ENCODE peak calls at places on chromosomes 13 and 19, in five cellular contexts. C, W, P, O and Q are unnamed samples.

GRCh38 chr13:106089251-106089940 is 446.1 kb downstream of the EFNB2 start:
- DNase-seq in O (no peak), C (no peak), W (no peak), P (no peak), Q (no peak)

GRCh38 chr13:29162638-29163037 is 342.5 kb downstream of the MTUS2 start:
- DNase-seq in P (no peak), O (no peak), C (no peak), W (no peak), Q (no peak)

GRCh38 chr13:38872693-38873092 is 117.9 kb downstream of the STOML3 start:
- DNase-seq in P (no peak), C (no peak), W (peak; percentile 2), O (no peak), Q (peak; percentile 34)

GRCh38 chr13:46860734-46861133 is 36.1 kb downstream of the HTR2A start:
- DNase-seq in C (no peak), O (no peak), P (no peak), W (no peak), Q (no peak)

GRCh38 chr19:50957587-50957986 is 4.7 kb upstream of the KLK5 start:
- DNase-seq in O (no peak), P (no peak), C (no peak), W (no peak), Q (no peak)

GRCh38 chr13:33659894-33660293 is 158.1 kb upstream of the RFC3 start:
- DNase-seq in P (no peak), W (no peak), O (no peak), C (no peak), Q (no peak)

GRCh38 chr13:63435668-63436275 is 2020.1 kb upstream of the PCDH20 start:
- DNase-seq in O (no peak), P (no peak), W (no peak), C (no peak), Q (peak; percentile 9)

GRCh38 chr19:37007587-37008220 is 70.5 kb upstream of the ZNF420 start:
- DNase-seq in C (peak; percentile 88), W (no peak), O (no peak), P (peak; percentile 93), Q (peak; percentile 10)

GRCh38 chr13:109256866-109257760 is 529.3 kb downstream of the IRS2 start:
- DNase-seq in O (no peak), W (no peak), P (no peak), C (no peak), Q (no peak)

GRCh38 chr13:43153436-43154082 is 130.2 kb downstream of the DNAJC15 start:
- DNase-seq in P (no peak), W (no peak), O (no peak), C (no peak), Q (no peak)

GRCh38 chr19:16541526-16542044 is 652 bp downstream of the CHERP start:
- DNase-seq in O (no peak), P (peak; percentile 40), W (no peak), C (no peak), Q (no peak)

GRCh38 chr19:30622276-30622675 is 250.1 kb downstream of the ZNF536 start:
- DNase-seq in O (no peak), W (no peak), P (no peak), C (no peak), Q (no peak)

GRCh38 chr13:42405665-42406390 is 133.9 kb downstream of the AKAP11 start:
- DNase-seq in P (no peak), C (no peak), O (no peak), W (no peak), Q (no peak)

GRCh38 chr19:34044011-34044410 is 128.3 kb upstream of the LSM14A start:
- DNase-seq in P (no peak), C (no peak), O (no peak), W (no peak), Q (no peak)

GRCh38 chr13:37090912-37091311 is 14.6 kb downstream of the CSNK1A1L start:
- DNase-seq in P (peak; percentile 27), O (no peak), W (no peak), C (no peak), Q (no peak)

GRCh38 chr13:57829496-57829895 is 198.0 kb downstream of the PCDH17 start:
- DNase-seq in W (no peak), C (no peak), P (no peak), O (no peak), Q (no peak)

GRCh38 chr13:113920606-113921306 is 53.1 kb downstream of the C13orf46 start:
- DNase-seq in C (no peak), O (no peak), P (no peak), W (no peak), Q (no peak)

GRCh38 chr19:46299004-46299509 is 2.2 kb downstream of the HIF3A start:
- DNase-seq in W (no peak), O (peak; percentile 97), C (peak; percentile 97), P (peak; percentile 96), Q (peak; percentile 98)

GRCh38 chr19:46298477-46299003 is 1.7 kb downstream of the HIF3A start:
- DNase-seq in O (no peak), P (no peak), W (no peak), C (peak; percentile 36), Q (no peak)

GRCh38 chr19:46299695-46300094 is 2.9 kb downstream of the HIF3A start:
- DNase-seq in C (no peak), O (no peak), W (no peak), P (no peak), Q (no peak)

GRCh38 chr19:46296722-46297431 is at the start of gene HIF3A:
- DNase-seq in W (no peak), C (peak; percentile 80), P (peak; percentile 74), O (no peak), Q (peak; percentile 15)

DNA sequence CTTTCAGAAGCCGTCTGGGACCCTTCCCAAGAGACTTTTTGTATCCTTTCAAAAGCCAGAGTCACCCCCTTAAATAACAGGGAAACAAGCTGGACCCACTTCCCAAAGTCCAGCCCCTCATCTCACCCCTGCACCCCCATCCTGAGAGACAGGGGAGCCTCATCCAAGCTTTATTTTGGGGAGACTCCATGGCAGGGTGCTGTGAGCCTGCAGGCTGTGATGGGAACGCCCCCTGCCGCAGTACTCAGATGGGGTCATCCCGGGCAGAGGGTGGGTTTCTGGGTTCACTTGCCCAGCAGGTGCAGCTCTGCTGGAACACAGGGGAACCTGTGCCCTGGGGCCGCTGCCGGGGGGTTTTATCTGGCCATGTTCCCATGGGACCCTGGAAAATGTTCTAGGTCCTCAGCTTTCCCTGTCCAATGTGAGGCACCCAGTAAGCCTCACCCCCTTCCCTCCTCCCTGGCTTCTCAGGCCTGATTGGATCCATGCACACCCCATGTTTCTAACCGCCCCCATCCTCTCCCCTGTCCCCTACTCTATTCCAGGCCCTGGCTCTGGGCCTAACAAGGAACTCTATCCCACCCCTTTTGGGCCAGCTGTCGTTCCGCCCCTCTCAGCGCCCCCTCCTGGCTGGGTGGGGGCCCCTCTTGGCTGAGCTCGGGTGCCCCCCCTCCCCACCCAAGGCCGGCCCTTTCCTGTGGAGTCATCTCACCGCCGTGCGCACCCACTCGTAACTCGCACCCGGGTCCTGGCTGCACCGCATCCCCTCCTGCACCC is 1.0 kb downstream of the HIF3A start:
- DNase-seq in O (peak; percentile 54), W (no peak), P (peak; percentile 87), C (peak; percentile 92), Q (peak; percentile 19)
- TF ChIP-seq POLR2A in O (no peak), W (no peak), P (peak; percentile 40), C (peak; percentile 82), Q (no peak)

GRCh38 chr13:27424246-27425150 is at the start of gene GTF3A:
- DNase-seq in W (peak; percentile 87), O (peak; percentile 64), C (peak; percentile 86), P (peak; percentile 97), Q (peak; percentile 93)

GRCh38 chr13:27427663-27428062 is 3.2 kb downstream of the GTF3A start:
- DNase-seq in O (no peak), C (no peak), W (no peak), P (no peak), Q (no peak)

GRCh38 chr13:27425151-27425917 is 915 bp downstream of the GTF3A start:
- DNase-seq in O (no peak), P (no peak), C (no peak), W (no peak), Q (peak; percentile 68)

GRCh38 chr13:27428160-27428559 is 3.7 kb downstream of the GTF3A start:
- DNase-seq in W (no peak), C (no peak), O (no peak), P (no peak), Q (no peak)

DNA sequence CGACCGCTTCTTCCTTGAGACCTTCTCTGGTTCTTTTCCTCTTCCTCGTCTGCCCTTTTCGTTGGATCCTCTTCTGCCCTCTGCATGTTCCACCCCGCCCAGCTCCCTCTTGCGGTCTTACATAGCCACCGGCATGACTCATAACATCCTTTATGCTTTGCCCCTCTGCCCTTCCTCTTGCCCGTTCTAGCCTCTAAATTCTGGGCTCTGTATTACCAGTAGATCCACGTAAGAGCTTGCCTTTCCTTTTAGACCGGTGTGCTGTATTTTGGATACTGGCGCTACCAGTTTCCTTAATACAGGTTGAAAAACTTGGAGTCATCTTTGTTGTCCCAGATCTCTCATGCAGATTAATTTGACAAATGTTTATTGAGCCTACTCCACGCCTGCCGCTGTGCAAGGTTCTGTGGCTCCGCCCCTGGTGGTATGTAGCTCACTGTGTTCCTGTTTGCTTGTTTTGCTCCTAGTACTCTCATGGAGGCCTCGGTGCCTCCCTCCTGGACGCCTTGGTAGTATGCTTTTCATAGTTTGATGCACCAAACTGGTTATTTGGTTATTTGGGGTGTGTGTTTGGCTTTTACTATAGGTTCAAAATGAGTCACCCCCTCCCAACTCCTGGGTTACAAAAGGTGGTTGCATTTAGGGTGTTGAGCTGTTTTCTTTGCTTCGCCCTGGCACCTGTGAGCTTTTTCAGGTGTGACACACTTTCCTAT is 1.7 kb downstream of the GTF3A start:
- DNase-seq in O (peak; percentile 53), C (peak; percentile 80), W (peak; percentile 33), P (no peak), Q (peak; percentile 89)
- TF ChIP-seq POLR2A in O (no peak), C (no peak), W (no peak), P (no peak), Q (peak; percentile 57)

GRCh38 chr19:49590071-49590970 is 661 bp upstream of the PRR12 start:
- DNase-seq in C (peak; percentile 97), W (peak; percentile 91), P (peak; percentile 99), O (peak; percentile 90), Q (peak; percentile 96)
- TF ChIP-seq POLR2A in C (peak; percentile 73), W (peak; percentile 86), P (peak; percentile 69), O (peak; percentile 33), Q (peak; percentile 88)

GRCh38 chr19:40433391-40434216 is 7.8 kb upstream of the SERTAD1 start:
- DNase-seq in W (peak; percentile 80), C (peak; percentile 94), P (peak; percentile 97), O (peak; percentile 78), Q (peak; percentile 85)
- TF ChIP-seq POLR2A in W (peak; percentile 43), C (peak; percentile 52), P (peak; percentile 53), O (peak; percentile 18), Q (peak; percentile 66)